ENCODE peak calls at places on chromosomes 3 and 15, in ten cellular contexts. I is esophagus muscularis mucosa; Q is ovary; T is naive thymus-derived CD4-positive, alpha-beta T cell; K is cardiac muscle cell; C is lower lobe of right lung; L is fibroblast of lung; V is stomach; O is body of pancreas; Z is Peyer's patch. X is an unnamed sample.

GRCh38 chr3:38588995-38589937 is 60.2 kb downstream of the SCN5A start:
- DNase-seq in V (peak; percentile 10), O (no peak), T (no peak), Z (peak; percentile 30), L (no peak), I (peak; percentile 62), K (no peak), Q (no peak), C (peak; percentile 23), X (peak; percentile 42)

GRCh38 chr15:58348095-58348812 is 83.5 kb upstream of the LIPC start:
- DNase-seq in L (no peak), I (peak; percentile 47), K (no peak), O (no peak), C (no peak), Z (no peak), V (no peak), Q (no peak), T (no peak), X (no peak)

GRCh38 chr3:5733995-5734394 is 546.5 kb downstream of the EDEM1 start:
- DNase-seq in K (no peak), C (no peak), Z (no peak), V (no peak), L (no peak), T (no peak), Q (no peak), I (no peak), O (no peak), X (no peak)

GRCh38 chr15:70720228-70721016 is 42.9 kb downstream of the UACA start:
- DNase-seq in T (no peak), L (no peak), I (no peak), K (no peak), Q (no peak), V (no peak), C (no peak), Z (no peak), O (no peak), X (no peak)

GRCh38 chr3:15330031-15330596 is 2.3 kb downstream of the SH3BP5 start:
- DNase-seq in Z (peak; percentile 66), I (no peak), Q (peak; percentile 71), V (no peak), C (no peak), K (no peak), L (peak; percentile 83), T (no peak), O (no peak), X (no peak)

GRCh38 chr15:99305761-99306505 is 54.7 kb downstream of the LRRC28 start:
- DNase-seq in L (peak; percentile 89), V (peak; percentile 56), Z (no peak), O (peak; percentile 41), I (no peak), T (no peak), C (peak; percentile 50), Q (peak; percentile 68), K (peak; percentile 73), X (no peak)

GRCh38 chr3:144622845-144623244 is 651.2 kb downstream of the DIPK2A start:
- DNase-seq in K (no peak), O (no peak), Q (no peak), V (no peak), T (no peak), I (no peak), Z (no peak), C (no peak), L (no peak), X (no peak)

GRCh38 chr15:50906954-50907865 is 1.3 kb upstream of the AP4E1 start:
- DNase-seq in O (no peak), C (no peak), K (no peak), L (no peak), I (no peak), V (peak; percentile 32), T (peak; percentile 71), Z (peak; percentile 84), Q (no peak), X (no peak)

GRCh38 chr15:62482715-62483429 is 317.8 kb upstream of the C2CD4B start:
- DNase-seq in Z (no peak), Q (no peak), I (no peak), V (no peak), C (no peak), K (peak; percentile 76), L (peak; percentile 59), O (no peak), T (no peak), X (no peak)

GRCh38 chr3:27623085-27623753 is 98.9 kb downstream of the EOMES start:
- DNase-seq in C (no peak), K (no peak), Z (peak; percentile 52), T (no peak), I (no peak), O (no peak), L (peak; percentile 33), V (no peak), Q (no peak), X (no peak)

GRCh38 chr3:197874064-197874463 is 75.9 kb upstream of the RPL35A start:
- DNase-seq in T (no peak), K (no peak), Q (no peak), C (no peak), Z (no peak), I (no peak), V (no peak), O (no peak), L (no peak), X (no peak)

GRCh38 chr3:46549408-46549904 is 16.6 kb downstream of the LRRC2 start:
- DNase-seq in V (no peak), I (peak; percentile 53), L (peak; percentile 59), O (no peak), Z (no peak), T (no peak), K (no peak), Q (no peak), C (no peak), X (no peak)

GRCh38 chr3:52600258-52600657 is 63.9 kb downstream of the UQCC5 start:
- DNase-seq in I (no peak), V (no peak), O (no peak), C (no peak), L (no peak), Z (no peak), T (no peak), Q (no peak), K (no peak), X (no peak)

GRCh38 chr3:189714991-189715961 is 84.1 kb downstream of the TP63 start:
- DNase-seq in I (no peak), Z (no peak), O (no peak), V (no peak), Q (no peak), L (peak; percentile 91), K (no peak), T (no peak), C (no peak), X (no peak)

GRCh38 chr3:66210687-66211295 is 10.0 kb upstream of the SLC25A26 start:
- DNase-seq in C (no peak), L (no peak), V (no peak), Z (no peak), I (no peak), O (no peak), Q (no peak), T (no peak), K (no peak), X (no peak)

GRCh38 chr3:66215106-66215505 is 5.7 kb upstream of the SLC25A26 start:
- DNase-seq in L (no peak), V (no peak), O (no peak), I (no peak), K (no peak), Z (no peak), T (no peak), C (no peak), Q (no peak), X (no peak)

GRCh38 chr3:66208189-66208588 is 12.6 kb upstream of the SLC25A26 start:
- DNase-seq in L (no peak), I (no peak), V (no peak), Q (no peak), K (no peak), C (no peak), T (no peak), O (no peak), Z (no peak), X (no peak)

GRCh38 chr3:66206806-66207205 is 14.0 kb upstream of the SLC25A26 start:
- DNase-seq in O (no peak), I (no peak), Z (no peak), V (no peak), T (no peak), L (no peak), C (no peak), K (no peak), Q (no peak), X (no peak)

GRCh38 chr3:66211779-66212178 is 9.0 kb upstream of the SLC25A26 start:
- DNase-seq in T (no peak), L (no peak), O (no peak), V (no peak), I (no peak), K (no peak), Q (no peak), Z (no peak), C (no peak), X (no peak)
- H3K4me3 ChIP-seq in T (no peak overlapping the region), L (no peak overlapping the region), O (no peak overlapping the region), V (no peak overlapping the region), I (no peak overlapping the region), K (no peak overlapping the region), Q (no peak overlapping the region), Z (no peak overlapping the region), C (no peak overlapping the region), X (no peak overlapping the region)

GRCh38 chr3:96510334-96510733 is 304.1 kb upstream of the EPHA6 start:
- DNase-seq in Z (no peak), T (no peak), V (no peak), K (no peak), L (no peak), Q (no peak), I (no peak), C (no peak), O (no peak), X (no peak)
- H3K27ac ChIP-seq in Z (no peak overlapping the region), T (no peak overlapping the region), V (no peak overlapping the region), K (no peak overlapping the region), L (no peak overlapping the region), Q (no peak overlapping the region), I (no peak overlapping the region), C (no peak overlapping the region), O (no peak overlapping the region), X (no peak overlapping the region)

DNA sequence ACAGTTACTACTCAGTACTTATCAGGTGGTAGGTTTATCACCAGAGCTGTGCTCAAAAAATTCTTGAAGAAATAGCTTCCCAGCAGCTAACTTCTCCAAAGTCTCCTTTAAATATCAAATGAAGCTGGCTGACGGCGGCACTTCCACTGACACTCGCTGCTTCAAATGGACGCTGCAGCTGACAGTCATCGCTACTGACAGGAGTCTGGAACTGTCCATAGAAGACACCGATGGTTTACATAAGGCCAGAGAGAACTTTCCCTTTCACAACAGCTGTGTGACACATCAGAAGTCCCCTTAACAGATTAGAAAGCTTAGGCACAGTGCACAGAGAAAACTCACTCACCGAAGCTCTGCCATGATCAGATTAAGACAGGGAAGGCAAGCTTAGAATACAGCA is 270.2 kb downstream of the SHOX2 start:
- DNase-seq in L (no peak), T (no peak), Q (no peak), V (no peak), Z (no peak), O (no peak), I (no peak), C (no peak), K (no peak), X (no peak)
- H3K4me3 ChIP-seq in L (no peak overlapping the region), T (no peak overlapping the region), Q (no peak overlapping the region), V (no peak overlapping the region), Z (no peak overlapping the region), O (no peak overlapping the region), I (no peak overlapping the region), C (no peak overlapping the region), K (no peak overlapping the region), X (no peak overlapping the region)

DNA sequence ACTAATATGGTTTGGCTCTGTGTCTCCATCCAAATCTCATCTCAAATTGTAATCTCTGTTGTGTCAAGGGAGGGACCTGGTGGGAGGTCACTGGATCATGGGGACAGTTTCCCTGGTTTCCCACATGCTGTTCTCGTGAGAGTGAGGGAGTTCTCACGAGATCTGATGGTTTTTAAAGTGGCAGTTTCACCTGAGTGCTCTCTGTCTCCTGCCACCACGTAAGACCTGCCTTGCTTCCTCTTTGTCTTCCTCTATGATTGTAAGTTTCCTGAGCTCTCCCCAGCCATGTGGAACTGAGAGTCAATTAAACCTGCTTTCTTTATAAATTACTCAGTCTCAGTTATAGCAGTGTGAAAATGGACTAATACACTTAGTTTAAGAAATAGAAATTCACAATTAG is 228.9 kb downstream of the CD47 start:
- DNase-seq in K (no peak), C (no peak), T (no peak), Q (no peak), V (no peak), L (no peak), I (no peak), O (no peak), Z (no peak), X (no peak)
- H3K27ac ChIP-seq in K (no peak overlapping the region), C (no peak overlapping the region), T (no peak overlapping the region), Q (no peak overlapping the region), V (no peak overlapping the region), L (no peak overlapping the region), I (no peak overlapping the region), O (no peak overlapping the region), Z (no peak overlapping the region), X (no peak overlapping the region)